ENCODE peak calls at places on chromosomes 13 and 19, in ten cellular contexts. M is left ventricle myocardium inferior, A is RWPE2, Z is prostate gland, L is kidney epithelial cell, X is stomach, D is sigmoid colon, G is breast epithelium, B is psoas muscle, H is IMR-90. S is an unnamed sample. For H3K27me3, the result is how much of the 10 kb centered on the place peaks cover.

GRCh38 chr13:76856141-76856571 is 30.0 kb downstream of the KCTD12 start:
- DNase-seq in G (no peak), Z (no peak), X (no peak), H (peak), D (no peak), B (no peak), L (peak), A (peak), M (no peak), S (no peak)

GRCh38 chr13:25971499-25972145 is 80.2 kb downstream of the SHISA2 start:
- DNase-seq in X (no peak), B (no peak), L (no peak), A (no peak), Z (peak), M (no peak), H (no peak), G (no peak), D (no peak), S (peak)

GRCh38 chr19:45547965-45548609 is 36.5 kb downstream of the OPA3 start:
- DNase-seq in G (no peak), M (no peak), Z (peak), H (peak), A (peak), D (no peak), B (no peak), X (no peak), L (no peak), S (no peak)

GRCh38 chr19:38993271-38993670 is 17.7 kb upstream of the FBXO17 start:
- DNase-seq in A (no peak), B (no peak), D (no peak), G (no peak), M (no peak), L (peak), X (no peak), H (peak), Z (no peak), S (no peak)

GRCh38 chr13:101152184-101152583 is 264.1 kb downstream of the NALCN start:
- DNase-seq in M (no peak), Z (no peak), D (no peak), G (no peak), L (no peak), H (no peak), A (no peak), X (no peak), B (no peak), S (no peak)

GRCh38 chr19:13436352-13436751 is 69.9 kb downstream of the CACNA1A start:
- DNase-seq in X (no peak), D (no peak), L (no peak), A (no peak), H (no peak), G (no peak), M (no peak), B (no peak), Z (no peak), S (no peak)

GRCh38 chr19:33266971-33267484 is 35.3 kb downstream of the CEBPA start:
- DNase-seq in Z (no peak), X (no peak), H (no peak), M (no peak), D (no peak), L (no peak), G (no peak), A (no peak), B (no peak), S (no peak)

GRCh38 chr13:49533011-49533410 is 37.3 kb downstream of the PHF11 start:
- DNase-seq in Z (no peak), H (no peak), B (no peak), A (no peak), X (no peak), D (no peak), M (no peak), G (no peak), L (no peak), S (no peak)

GRCh38 chr19:3154957-3155736 is 19.3 kb downstream of the GNA15 start:
- DNase-seq in X (peak), B (peak), H (peak), G (no peak), M (peak), Z (peak), D (peak), A (peak), L (peak), S (no peak)

DNA sequence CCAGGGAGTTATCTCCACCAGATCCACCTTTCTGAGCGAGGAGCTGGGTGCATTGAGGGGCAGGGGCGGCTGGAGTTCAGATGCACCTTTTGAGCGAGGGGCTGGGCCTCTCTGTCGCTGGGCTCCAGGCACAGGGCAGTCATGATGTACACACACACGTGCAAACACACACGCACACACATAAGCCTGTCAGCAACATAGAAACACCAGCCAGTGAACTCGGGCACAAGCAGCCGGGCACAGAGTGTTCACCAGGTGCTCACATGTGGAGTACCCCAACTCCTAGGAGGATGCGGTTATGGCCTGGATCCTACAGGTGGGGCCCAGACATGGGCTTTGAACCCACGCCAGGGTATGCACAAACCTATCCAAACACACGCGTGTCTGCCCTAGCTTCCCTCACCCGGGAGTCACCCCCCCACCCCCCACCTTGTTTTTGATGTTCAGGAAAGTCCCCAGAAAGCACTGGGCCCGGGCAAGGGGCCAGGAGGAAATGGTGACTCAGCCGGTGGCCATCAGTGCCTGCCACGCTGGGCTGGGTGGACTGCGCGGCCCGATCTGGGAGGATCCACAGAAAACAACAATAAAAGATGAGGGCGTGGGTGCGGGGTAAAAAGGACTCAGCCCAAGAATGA is 13.3 kb downstream of the ARRDC2 start:
- DNase-seq in Z (peak), G (peak), B (peak), X (peak), H (peak), D (peak), L (no peak), A (no peak), M (peak), S (peak)
- H3K4me3 ChIP-seq in Z (no peak), G (no peak), B (peak), X (no peak), H (no peak), D (no peak), L (no peak), A (no peak), M (peak), S (peak)

DNA sequence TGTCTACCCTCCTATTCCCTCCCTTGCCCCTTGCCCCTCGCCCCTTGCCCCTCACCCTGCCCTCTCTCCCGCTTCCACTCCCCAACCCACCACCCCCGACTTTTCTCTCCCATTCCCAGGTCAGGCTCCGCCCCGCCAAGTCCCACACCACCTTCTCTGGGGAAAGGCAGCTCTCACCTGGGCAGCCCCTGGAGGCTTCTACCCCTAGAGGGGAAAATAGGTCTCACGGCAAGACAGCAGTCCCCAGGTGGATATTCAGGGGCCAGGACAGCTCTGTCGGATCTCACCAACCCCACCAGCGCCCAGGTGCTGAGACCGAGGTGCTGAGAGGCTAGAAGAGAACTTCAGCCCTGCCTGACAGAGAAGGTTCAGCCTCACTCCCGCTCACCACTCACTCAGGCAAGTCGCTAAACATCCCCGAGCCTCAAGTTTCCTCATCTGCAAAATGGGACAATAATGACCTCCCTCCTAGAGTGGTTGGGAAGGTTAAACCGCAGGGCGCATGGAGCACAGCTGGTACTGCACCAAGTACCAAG is 1.4 kb upstream of the ERFL start:
- DNase-seq in G (no peak), X (no peak), D (no peak), Z (no peak), B (no peak), L (no peak), M (no peak), A (no peak), H (no peak), S (no peak)
- H3K27me3 ChIP-seq in G (under half), X (half or more), D (half or more), Z (under half), B (half or more), L (half or more), M (half or more), A (half or more), H (half or more), S (under half)

GRCh38 chr19:7394728-7395359 is 46.1 kb downstream of the ARHGEF18 start:
- DNase-seq in G (peak), M (peak), L (no peak), D (peak), Z (peak), X (peak), A (peak), B (peak), H (peak), S (peak)
- TF ChIP-seq CTCF in G (no peak), M (no peak), L (no peak), D (no peak), Z (no peak), X (no peak), A (no peak), B (no peak), H (no peak), S (no peak)

GRCh38 chr19:10816691-10817090 is 19.3 kb downstream of the TMED1 start:
- DNase-seq in G (no peak), A (no peak), L (no peak), D (no peak), M (no peak), X (no peak), B (no peak), Z (no peak), H (no peak), S (no peak)
- H3K4me3 ChIP-seq in G (peak), A (no peak), L (no peak), D (peak), M (peak), X (peak), B (peak), Z (peak), H (peak), S (no peak)